ENCODE peak calls at places on chromosomes 11 and 22, in seven cellular contexts. J, T, L, H, D, S and R are unnamed samples.

GRCh38 chr11:1749020-1749758 is 1.2 kb downstream of the IFITM10 start:
- DNase-seq in L (peak), D (no peak), S (no peak), T (no peak), H (no peak), J (no peak), R (no peak)

GRCh38 chr11:124745835-124746620 is 6.0 kb downstream of the VSIG2 start:
- DNase-seq in J (no peak), H (peak), L (no peak), T (no peak), S (peak), D (no peak), R (peak)

GRCh38 chr11:92662580-92662979 is 306.9 kb upstream of the MTNR1B start:
- DNase-seq in L (no peak), S (no peak), D (no peak), T (no peak), J (no peak), H (no peak), R (no peak)

GRCh38 chr11:33366918-33367317 is 109.7 kb downstream of the HIPK3 start:
- DNase-seq in T (no peak), D (no peak), H (no peak), J (no peak), L (no peak), S (no peak), R (no peak)

GRCh38 chr11:774873-775592 is 2.3 kb downstream of the GATD1 start:
- DNase-seq in L (peak), D (no peak), S (peak), H (no peak), J (no peak), T (no peak), R (no peak)

GRCh38 chr11:68503281-68503687 is 42.7 kb downstream of the PPP6R3 start:
- DNase-seq in H (no peak), J (no peak), L (peak), T (no peak), S (no peak), D (peak), R (no peak)

GRCh38 chr11:75312346-75312745 is 39.1 kb downstream of the ARRB1 start:
- DNase-seq in T (no peak), J (no peak), L (no peak), D (no peak), H (no peak), S (no peak), R (no peak)

GRCh38 chr11:110621826-110622225 is 90.4 kb downstream of the ARHGAP20 start:
- DNase-seq in H (no peak), L (peak), D (no peak), J (no peak), S (no peak), T (no peak), R (no peak)

GRCh38 chr11:132072044-132072879 is 701.8 kb downstream of the NTM start:
- DNase-seq in J (no peak), H (no peak), L (peak), S (no peak), D (no peak), T (no peak), R (no peak)

GRCh38 chr22:42321908-42322561 is 51.6 kb upstream of the TCF20 start:
- DNase-seq in L (peak), T (no peak), H (no peak), D (no peak), S (no peak), J (no peak), R (peak)

GRCh38 chr11:42840856-42841255 is 470.9 kb upstream of the API5 start:
- DNase-seq in T (no peak), D (no peak), H (no peak), L (no peak), S (no peak), J (no peak), R (no peak)

GRCh38 chr11:36427876-36428275 is 82.2 kb downstream of the TRAF6 start:
- DNase-seq in T (no peak), D (no peak), S (no peak), H (no peak), L (no peak), J (no peak), R (no peak)

GRCh38 chr11:28963189-28963588 is 855.0 kb downstream of the METTL15 start:
- DNase-seq in T (no peak), H (no peak), S (no peak), D (no peak), L (peak), J (no peak), R (no peak)

GRCh38 chr11:3243880-3244279 is 11.7 kb upstream of the MRGPRE start:
- DNase-seq in H (no peak), T (no peak), J (no peak), S (no peak), D (no peak), L (no peak), R (no peak)

GRCh38 chr11:79676396-79676795 is 235.6 kb upstream of the TENM4 start:
- DNase-seq in S (no peak), L (no peak), H (no peak), J (no peak), D (no peak), T (no peak), R (no peak)

GRCh38 chr22:20590477-20591294 is 83.3 kb downstream of the MED15 start:
- DNase-seq in D (no peak), H (no peak), J (no peak), S (no peak), L (no peak), T (no peak), R (no peak)

GRCh38 chr22:41350087-41350486 is 31.7 kb upstream of the TEF start:
- DNase-seq in H (no peak), J (no peak), D (peak), T (no peak), S (no peak), L (no peak), R (peak)

GRCh38 chr11:2507945-2508749 is 63.3 kb downstream of the KCNQ1 start:
- DNase-seq in T (peak), S (no peak), H (no peak), J (no peak), L (no peak), D (no peak), R (no peak)

GRCh38 chr11:129372609-129373488 is 2.8 kb upstream of the BARX2 start:
- DNase-seq in S (no peak), J (no peak), L (no peak), D (no peak), T (no peak), H (no peak), R (peak)

GRCh38 chr22:45804319-45804985 is 132.8 kb downstream of the ATXN10 start:
- DNase-seq in H (no peak), L (peak), S (no peak), T (no peak), J (no peak), D (no peak), R (no peak)

GRCh38 chr11:101446238-101446637 is 137.6 kb downstream of the TRPC6 start:
- DNase-seq in S (no peak), L (peak), H (no peak), J (no peak), D (no peak), T (no peak), R (no peak)

GRCh38 chr22:49551897-49552659 is 275.6 kb downstream of the BRD1 start:
- DNase-seq in S (no peak), L (no peak), H (no peak), T (no peak), J (no peak), D (no peak), R (no peak)

GRCh38 chr11:61439615-61440014 is 9.7 kb downstream of the SDHAF2 start:
- DNase-seq in T (no peak), L (no peak), H (no peak), J (no peak), D (no peak), S (no peak), R (no peak)

GRCh38 chr11:33724644-33725035 is 11.6 kb downstream of the CD59 start:
- DNase-seq in D (no peak), J (peak), L (peak), T (no peak), H (no peak), S (no peak), R (peak)

GRCh38 chr11:94656968-94657367 is 89.8 kb downstream of the PIWIL4 start:
- DNase-seq in S (no peak), T (no peak), L (no peak), D (no peak), J (no peak), H (no peak), R (no peak)

GRCh38 chr11:123434262-123434661 is 4.2 kb downstream of the GRAMD1B start:
- DNase-seq in J (no peak), T (no peak), S (no peak), L (no peak), H (no peak), D (peak), R (peak)

GRCh38 chr11:102318469-102318868 is 1.2 kb downstream of the BIRC3 start:
- DNase-seq in S (no peak), D (no peak), J (no peak), L (no peak), T (no peak), H (peak), R (no peak)

GRCh38 chr11:2592559-2593392 is 107.0 kb downstream of the KCNQ1OT1 start:
- DNase-seq in J (no peak), T (peak), L (no peak), S (peak), D (no peak), H (peak), R (no peak)

GRCh38 chr22:27919943-27920755 is 1.1 kb upstream of the PITPNB start:
- DNase-seq in L (peak), S (no peak), H (no peak), T (no peak), J (peak), D (peak), R (no peak)

GRCh38 chr11:118049771-118050170 is 27.1 kb upstream of the TMPRSS4 start:
- DNase-seq in J (no peak), H (no peak), T (no peak), L (no peak), S (no peak), D (no peak), R (no peak)

GRCh38 chr22:23269441-23270211 is 89.3 kb downstream of the BCR start:
- DNase-seq in D (no peak), L (no peak), J (no peak), H (no peak), T (no peak), S (no peak), R (no peak)

GRCh38 chr11:88178211-88178610 is 3.0 kb upstream of the RAB38 start:
- DNase-seq in D (no peak), L (peak), H (no peak), T (no peak), J (no peak), S (no peak), R (no peak)

GRCh38 chr11:112965601-112966125 is 4.4 kb downstream of the NCAM1 start:
- DNase-seq in L (no peak), D (no peak), S (no peak), J (no peak), H (no peak), T (no peak), R (no peak)

GRCh38 chr22:34976886-34977285 is 89.1 kb upstream of the ISX start:
- DNase-seq in T (no peak), S (no peak), J (no peak), H (no peak), L (no peak), D (no peak), R (no peak)

GRCh38 chr11:111334495-111335123 is 36.3 kb downstream of the POU2AF3 start:
- DNase-seq in L (no peak), H (no peak), D (no peak), J (no peak), S (peak), T (no peak), R (peak)

GRCh38 chr11:90803781-90804180 is 580.9 kb upstream of the CHORDC1 start:
- DNase-seq in T (no peak), S (no peak), J (no peak), L (no peak), D (no peak), H (no peak), R (no peak)

GRCh38 chr22:48376428-48376827 is 1451.2 kb downstream of the BRD1 start:
- DNase-seq in H (no peak), D (no peak), J (no peak), T (no peak), L (no peak), S (no peak), R (no peak)

DNA sequence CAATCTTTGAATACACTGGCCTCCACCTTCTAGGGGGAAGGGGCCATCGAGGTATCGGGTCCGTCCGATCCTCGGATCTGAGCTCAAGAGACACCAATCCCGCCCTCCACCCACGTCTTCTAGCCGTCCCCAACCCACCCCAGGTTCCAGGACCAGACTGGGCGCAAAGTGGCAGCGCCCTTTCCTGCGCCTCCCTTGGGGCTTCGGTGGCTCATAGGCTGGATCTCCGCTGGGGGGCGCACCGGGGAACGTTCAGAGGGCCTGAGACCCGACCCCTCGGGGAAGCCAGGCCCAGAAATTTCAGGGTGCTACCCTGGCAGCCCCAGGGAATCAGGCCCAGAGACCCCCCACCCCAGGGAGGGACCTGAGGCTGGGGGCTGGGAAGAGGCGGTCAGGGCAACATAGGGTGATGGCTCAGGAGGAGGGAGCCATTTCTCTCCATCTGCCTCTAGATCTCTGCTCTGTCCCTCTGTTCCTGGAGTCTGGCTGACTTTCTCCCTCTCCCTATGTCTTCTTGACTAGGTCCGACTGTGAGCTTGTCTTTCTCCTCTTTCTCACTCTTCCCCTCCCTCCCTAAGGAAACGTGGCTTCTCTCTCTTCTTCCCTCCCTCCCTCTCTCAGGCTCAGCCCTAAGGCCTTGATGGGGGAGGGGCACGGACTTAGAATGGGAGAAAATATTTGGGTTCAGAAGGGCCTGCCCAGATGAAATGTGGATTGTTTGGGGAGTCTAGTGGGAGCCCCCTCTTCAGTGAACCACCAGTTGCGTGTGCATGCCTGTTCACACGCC is 1.1 kb downstream of the CREB3L1 start:
- DNase-seq in H (peak), L (peak), J (no peak), S (peak), D (peak), T (no peak), R (peak)
- H3K4me3 ChIP-seq in H (no peak), L (peak), J (peak), S (peak), D (peak), T (peak), R (peak)

DNA sequence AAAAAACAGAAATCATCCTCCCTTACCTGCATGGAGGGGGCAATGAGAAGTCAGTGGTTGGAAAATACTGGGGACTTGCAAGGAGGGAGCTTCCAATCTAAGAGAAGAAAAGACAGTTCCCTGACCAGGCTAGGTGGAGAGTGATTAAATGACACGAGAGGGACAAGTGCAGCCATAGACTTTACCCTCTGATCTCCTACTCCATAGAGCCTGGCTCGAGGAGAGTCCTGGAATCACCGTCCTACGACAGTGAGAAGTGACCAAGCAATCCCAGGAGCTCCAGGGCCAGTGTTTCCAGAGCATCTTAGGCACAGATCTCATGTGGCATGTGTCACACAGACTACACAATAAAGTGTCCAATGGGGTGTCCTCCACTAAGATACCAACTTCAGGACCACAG is 25.7 kb downstream of the MYH9 start:
- DNase-seq in H (no peak), D (no peak), L (no peak), T (no peak), J (no peak), S (no peak), R (no peak)
- TF ChIP-seq CTCF in H (no peak), D (no peak), L (no peak), T (no peak), J (no peak), S (no peak), R (no peak)

GRCh38 chr11:44860967-44861828 is 89.5 kb downstream of the TP53I11 start:
- DNase-seq in H (no peak), J (no peak), T (no peak), L (no peak), D (no peak), S (no peak), R (no peak)

GRCh38 chr11:44862546-44863101 is 88.1 kb downstream of the TP53I11 start:
- DNase-seq in H (no peak), S (no peak), D (no peak), L (no peak), T (no peak), J (no peak), R (no peak)

GRCh38 chr11:44863231-44863630 is 87.5 kb downstream of the TP53I11 start:
- DNase-seq in H (no peak), S (no peak), L (no peak), T (no peak), D (no peak), J (no peak), R (no peak)

GRCh38 chr11:44860346-44860745 is 90.3 kb downstream of the TP53I11 start:
- DNase-seq in S (no peak), L (no peak), J (no peak), D (no peak), H (no peak), T (no peak), R (no peak)

DNA sequence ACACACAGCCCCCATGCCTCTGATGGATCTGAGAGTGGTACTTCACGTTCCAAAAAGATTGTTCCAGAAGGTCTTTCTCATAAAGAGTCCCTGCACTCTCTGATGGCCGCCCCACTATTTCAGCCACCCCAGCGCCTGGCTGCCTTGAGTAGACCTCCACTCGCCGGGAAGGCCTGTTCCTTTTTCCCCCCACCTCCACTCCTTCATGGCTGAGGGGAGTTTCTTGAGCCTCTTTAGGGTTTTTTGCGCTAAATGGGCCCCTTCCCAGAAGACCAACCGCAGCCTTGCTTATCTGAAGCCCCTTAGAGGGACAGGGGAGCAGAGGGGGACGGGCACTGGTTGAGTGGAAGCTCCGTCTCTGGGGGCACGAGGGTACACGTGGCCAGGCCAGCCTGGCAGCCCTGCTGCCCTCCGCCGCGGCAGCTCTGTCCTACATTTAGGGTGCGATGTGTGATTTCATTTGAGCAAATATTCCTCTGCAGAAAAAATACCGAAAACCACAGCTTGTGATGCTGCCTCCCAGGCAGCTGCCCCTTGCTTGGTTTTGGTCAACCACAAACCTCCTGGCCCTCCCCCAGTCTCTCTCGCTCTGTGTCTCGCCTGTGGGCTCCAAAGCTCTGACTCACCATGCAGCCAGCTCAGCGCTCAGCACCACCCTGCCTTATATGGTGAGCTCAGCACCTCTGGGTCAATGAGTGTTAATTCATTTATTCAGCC is 88.7 kb downstream of the TP53I11 start:
- DNase-seq in S (peak), J (peak), D (peak), H (peak), L (peak), T (peak), R (peak)
- H3K4me3 ChIP-seq in S (no peak), J (no peak), D (no peak), H (peak), L (no peak), T (no peak), R (no peak)

GRCh38 chr11:65225284-65226102 is 36.3 kb upstream of the POLA2 start:
- DNase-seq in D (peak), T (peak), L (peak), S (peak), H (peak), J (peak), R (no peak)
- TF ChIP-seq CTCF in D (peak), T (no peak), L (peak), S (peak), H (peak), J (no peak), R (no peak)